ENCODE peak calls at places on chromosome X, in four cellular contexts. A is A549; N is GDM1; G is activated naive CD8-positive, alpha-beta T cell treated with anti-CD3 and anti-CD28 coated beads, Interleukin-2, amount 10 ng/mL, durations not matched to agents 7 days and 5 days. C is an unnamed sample.

GRCh38 chrX:115912372-115912897 is 258.1 kb upstream of the AGTR2 start:
- DNase-seq in A (no peak), N (no peak), G (no peak), C (no peak)

GRCh38 chrX:103878466-103879151 is 46.6 kb upstream of the RAB9B start:
- DNase-seq in A (no peak), N (no peak), G (no peak), C (no peak)

GRCh38 chrX:15988661-15989603 is 134.3 kb upstream of the AP1S2 start:
- DNase-seq in A (no peak), N (no peak), G (no peak), C (no peak)

GRCh38 chrX:77930581-77930980 is 20.1 kb downstream of the ATP7A start:
- DNase-seq in A (no peak), N (no peak), G (no peak), C (no peak)

GRCh38 chrX:145178268-145178667 is 69.0 kb upstream of the SPANXN1 start:
- DNase-seq in A (peak; percentile 0), N (no peak), G (no peak), C (no peak)

GRCh38 chrX:70134116-70134477 is 850 bp downstream of the IGBP1 start:
- DNase-seq in A (no peak), N (no peak), G (no peak), C (no peak)

GRCh38 chrX:134469481-134469880 is 9.5 kb downstream of the HPRT1 start:
- DNase-seq in A (no peak), N (peak; percentile 8), G (no peak), C (no peak)

GRCh38 chrX:154368630-154369452 is 5.6 kb downstream of the FLNA start:
- DNase-seq in A (peak; percentile 68), N (peak; percentile 64), G (peak; percentile 80), C (no peak)

GRCh38 chrX:40107291-40108083 is 9.7 kb upstream of the BCOR start:
- DNase-seq in A (peak; percentile 33), N (no peak), G (no peak), C (no peak)